ENCODE peak calls at places on chromosomes 1 and 21, in five cellular contexts. I, A, U, L and F are unnamed samples.

GRCh38 chr1:25084407-25084806 is 147.9 kb downstream of the SYF2 start:
- DNase-seq in A (no peak), I (no peak), U (no peak), L (no peak), F (no peak)

GRCh38 chr1:155125511-155125945 is 2.1 kb upstream of the EFNA1 start:
- DNase-seq in A (peak), U (no peak), L (peak), I (no peak), F (no peak)

GRCh38 chr1:111201275-111202090 is 1.0 kb upstream of the DENND2D start:
- DNase-seq in A (no peak), U (no peak), I (no peak), L (no peak), F (no peak)

GRCh38 chr1:114723457-114723856 is 6.9 kb upstream of the NRAS start:
- DNase-seq in I (no peak), U (no peak), A (no peak), L (no peak), F (no peak)

GRCh38 chr1:33410091-33410701 is 20.7 kb downstream of the PHC2 start:
- DNase-seq in I (peak), L (no peak), A (no peak), U (peak), F (no peak)

GRCh38 chr1:47527653-47528272 is 89.9 kb downstream of the FOXD2 start:
- DNase-seq in L (peak), I (no peak), A (no peak), U (no peak), F (no peak)

GRCh38 chr1:29601021-29601420 is 364.7 kb downstream of the PTPRU start:
- DNase-seq in I (no peak), U (no peak), L (no peak), A (no peak), F (no peak)

GRCh38 chr1:110524311-110525249 is 5.6 kb upstream of the KCNA10 start:
- DNase-seq in I (peak), L (peak), U (peak), A (peak), F (no peak)

GRCh38 chr21:33042812-33043211 is 17.1 kb downstream of the OLIG2 start:
- DNase-seq in A (no peak), L (no peak), I (no peak), U (peak), F (no peak)

GRCh38 chr1:182617734-182618288 is 13.6 kb upstream of the RGS16 start:
- DNase-seq in L (no peak), U (peak), I (no peak), A (no peak), F (no peak)
- H3K27ac ChIP-seq in L (no peak), U (no peak), I (no peak), A (no peak), F (peak)

DNA sequence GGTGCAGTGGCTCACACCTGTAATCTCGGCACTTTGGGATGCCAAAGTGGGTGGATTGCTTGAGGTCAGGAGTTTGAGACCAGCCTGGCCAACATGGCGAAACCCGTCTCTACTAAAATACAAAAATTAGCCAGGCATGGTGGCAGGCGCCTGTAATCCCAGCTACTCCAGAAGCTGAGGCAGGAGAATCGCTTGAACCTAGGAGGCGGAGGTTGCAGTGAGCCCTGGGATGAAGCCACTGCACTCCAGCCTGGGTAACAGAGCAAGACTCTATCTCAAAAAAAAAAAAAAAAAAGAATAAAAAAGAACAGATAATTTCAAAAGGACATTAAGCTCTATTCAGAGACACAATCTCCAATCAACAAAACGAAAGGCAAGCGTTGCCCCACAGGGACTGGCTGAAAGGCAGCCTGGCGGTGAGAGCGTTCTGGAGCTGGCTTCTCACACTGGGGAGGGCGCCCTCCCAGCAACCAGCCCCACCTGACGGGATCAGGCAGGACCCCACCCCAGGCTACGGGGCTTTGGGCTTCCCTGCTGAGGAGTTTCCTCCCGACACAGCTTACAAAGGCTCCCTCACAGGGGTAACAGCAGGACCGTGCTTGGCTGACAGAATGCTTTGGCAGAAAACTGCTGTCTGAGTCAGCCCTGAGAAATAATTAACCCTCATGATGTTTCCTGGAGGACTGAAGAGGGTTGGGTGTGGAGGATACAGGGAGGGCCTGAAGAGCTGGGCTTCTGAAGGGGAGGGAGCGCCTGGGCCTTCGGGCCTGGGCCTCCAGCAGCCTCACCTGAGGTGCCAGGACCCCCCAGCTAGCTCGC is 31.1 kb upstream of the SRP9 start:
- DNase-seq in L (peak), U (peak), A (peak), I (peak), F (no peak)
- TF ChIP-seq CTCF in L (peak), U (no peak), A (no peak), I (peak), F (no peak)

GRCh38 chr1:209156991-209157390 is 426.5 kb upstream of the CAMK1G start:
- DNase-seq in L (no peak), I (no peak), A (no peak), U (no peak), F (no peak)
- H3K27ac ChIP-seq in L (peak), I (no peak), A (no peak), U (no peak), F (no peak)

GRCh38 chr21:42973309-42973990 is 912 bp upstream of the PKNOX1 start:
- DNase-seq in I (no peak), L (peak), A (no peak), U (no peak), F (peak)
- TF ChIP-seq CTCF in I (no peak), L (no peak), A (no peak), U (no peak), F (no peak)

GRCh38 chr1:236623371-236624166 is 19.3 kb upstream of the HEATR1 start:
- DNase-seq in U (no peak), A (no peak), I (no peak), L (no peak), F (no peak)
- H3K27ac ChIP-seq in U (no peak), A (no peak), I (no peak), L (no peak), F (no peak)

GRCh38 chr1:182716740-182717720 is 32.6 kb upstream of the RGS8 start:
- DNase-seq in I (no peak), L (no peak), A (no peak), U (no peak), F (no peak)

GRCh38 chr1:182718311-182718710 is 33.9 kb upstream of the RGS8 start:
- DNase-seq in U (no peak), A (no peak), L (no peak), I (no peak), F (no peak)

GRCh38 chr1:182723195-182723594 is 38.8 kb upstream of the RGS8 start:
- DNase-seq in L (no peak), A (no peak), I (peak), U (no peak), F (no peak)

GRCh38 chr1:182721525-182721924 is 37.1 kb upstream of the RGS8 start:
- DNase-seq in L (no peak), I (no peak), U (no peak), A (no peak), F (no peak)

DNA sequence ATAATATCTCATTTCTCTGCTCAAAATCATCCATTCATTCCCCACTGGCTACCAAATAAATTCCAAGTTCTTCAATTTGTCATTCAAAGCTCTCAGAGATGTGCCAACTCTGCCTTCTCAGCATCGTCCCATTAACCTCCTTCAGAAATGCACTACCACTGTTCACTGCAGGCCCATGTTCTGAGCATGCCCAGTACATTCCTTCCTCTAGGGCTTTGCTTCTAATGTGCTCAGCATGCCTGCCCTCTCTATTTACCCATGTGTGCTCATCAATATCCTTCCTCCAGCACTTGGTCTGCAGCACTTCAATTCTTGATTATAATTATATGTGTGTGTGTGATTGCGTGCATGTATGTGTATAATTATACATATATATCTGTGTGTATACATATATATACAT is 36.1 kb upstream of the RGS8 start:
- DNase-seq in A (no peak), U (peak), L (no peak), I (no peak), F (no peak)
- TF ChIP-seq CTCF in A (no peak), U (peak), L (peak), I (no peak), F (no peak)

DNA sequence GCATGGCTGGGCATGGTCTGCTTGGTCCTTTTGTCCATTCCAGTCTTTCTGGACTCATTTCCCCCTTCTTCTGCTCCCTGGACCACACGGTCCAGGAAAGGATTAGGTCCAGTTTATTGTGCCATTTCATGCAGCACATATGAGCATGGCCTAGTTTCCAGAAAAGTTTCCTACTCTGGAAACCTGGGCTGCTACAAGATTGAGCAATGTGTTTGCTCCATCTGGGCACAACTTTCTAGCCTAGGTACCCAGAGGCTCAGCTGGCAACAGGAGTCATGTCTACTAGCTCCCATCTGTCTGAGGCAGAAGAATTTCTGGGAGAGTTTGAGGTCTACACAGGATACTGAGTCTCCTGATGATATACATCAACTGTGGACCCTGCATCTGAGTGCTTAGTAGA is 14.8 kb downstream of the FMOD start:
- DNase-seq in I (no peak), A (no peak), U (no peak), L (no peak), F (no peak)
- H3K27ac ChIP-seq in I (no peak), A (no peak), U (no peak), L (no peak), F (no peak)

DNA sequence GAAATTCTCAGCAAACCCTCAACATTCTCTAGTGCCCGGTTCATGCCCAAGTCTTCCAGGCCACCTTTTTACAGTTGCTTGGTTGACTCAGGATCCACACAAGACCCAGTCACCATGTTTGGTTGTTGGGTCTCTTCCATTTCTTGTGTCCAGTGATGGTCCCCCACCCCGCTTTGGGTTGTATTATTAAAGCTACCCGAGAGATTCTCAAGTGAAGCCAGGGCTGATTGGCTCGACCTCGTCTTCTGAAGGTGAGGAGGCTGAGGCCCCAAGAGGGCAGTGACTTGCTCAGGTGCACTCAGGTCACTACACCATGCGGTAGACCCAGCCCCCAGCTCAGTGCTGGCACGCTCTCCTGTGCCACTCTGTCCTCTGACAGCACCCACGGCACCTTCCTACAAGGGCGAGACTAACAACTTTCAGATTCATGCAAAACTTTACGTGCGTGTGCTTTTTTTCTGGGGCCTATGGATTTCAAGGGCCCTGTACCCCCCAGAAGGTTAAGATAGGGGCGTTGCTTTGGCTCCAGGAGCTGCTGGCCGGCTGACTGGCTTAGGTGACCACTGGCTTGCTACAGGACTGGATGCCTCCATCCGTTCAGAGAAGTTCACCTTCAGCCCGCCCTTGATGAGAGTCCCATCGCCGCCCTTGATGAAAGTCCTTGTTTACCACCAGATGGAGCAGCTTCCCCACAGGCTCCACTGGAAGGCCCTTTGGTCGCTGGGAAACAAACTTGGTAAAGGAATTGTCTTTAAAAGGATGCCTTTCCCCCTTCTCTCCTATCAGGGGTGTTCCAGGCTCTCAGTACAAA is 50.4 kb downstream of the CAPN9 start:
- DNase-seq in I (peak), A (peak), L (peak), U (peak), F (peak)
- TF ChIP-seq CTCF in I (peak), A (peak), L (peak), U (peak), F (peak)

GRCh38 chr1:3543076-3544049 is 67.9 kb downstream of the MEGF6 start:
- DNase-seq in I (no peak), A (no peak), U (peak), L (peak), F (peak)
- H3K27ac ChIP-seq in I (no peak), A (no peak), U (peak), L (no peak), F (no peak)

DNA sequence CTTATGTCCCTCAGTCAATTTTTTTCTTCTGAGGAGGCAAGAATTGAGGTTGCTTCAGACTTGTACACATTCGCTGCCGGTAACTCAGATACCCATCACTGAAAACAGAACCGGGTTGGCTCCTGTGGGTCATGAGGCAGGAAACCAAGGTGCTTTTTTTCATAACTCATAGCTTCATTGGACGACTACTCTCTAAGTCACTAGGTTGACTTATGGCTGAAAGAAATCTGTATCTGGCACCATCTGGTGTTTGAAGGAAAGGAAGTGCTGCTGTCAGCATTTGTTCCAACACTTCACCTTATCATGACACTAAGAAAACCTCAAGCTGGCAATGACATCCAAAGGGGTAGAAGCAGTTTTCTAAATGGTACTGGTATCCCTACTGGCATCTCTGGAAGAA is 82.3 kb downstream of the TBX19 start:
- DNase-seq in U (no peak), I (no peak), L (no peak), A (no peak), F (no peak)
- TF ChIP-seq CTCF in U (no peak), I (no peak), L (no peak), A (no peak), F (no peak)